ENCODE peak calls at places on chromosomes 5 and 9, in four cellular contexts. M is astrocyte, T is psoas muscle, Z is fibroblast of mammary gland. F is an unnamed sample.
A peak's percentile ranks its signal among the peaks of the same experiment; 100 is the strongest.

GRCh38 chr5:147485046-147485445 is 24.8 kb downstream of the DPYSL3 start:
- DNase-seq in M (peak; percentile 83), T (no peak), Z (peak; percentile 64), F (no peak)

GRCh38 chr5:83987513-83988292 is 267.0 kb upstream of the HAPLN1 start:
- DNase-seq in M (no peak), T (no peak), Z (no peak), F (peak; percentile 5)

GRCh38 chr5:115541586-115541985 is 3.0 kb downstream of the FEM1C start:
- DNase-seq in M (no peak), T (no peak), Z (peak; percentile 34), F (peak; percentile 41)

GRCh38 chr9:87346061-87346665 is 151.5 kb upstream of the DAPK1 start:
- DNase-seq in M (no peak), T (no peak), Z (no peak), F (no peak)

GRCh38 chr9:129253820-129254381 is 75.8 kb upstream of the IER5L start:
- DNase-seq in M (no peak), T (peak; percentile 71), Z (peak; percentile 60), F (peak; percentile 61)

GRCh38 chr5:56610093-56610698 is 205.2 kb upstream of the MAP3K1 start:
- DNase-seq in M (no peak), T (no peak), Z (no peak), F (no peak)

GRCh38 chr9:3597792-3598191 is 72.0 kb upstream of the RFX3 start:
- DNase-seq in M (no peak), T (no peak), Z (no peak), F (no peak)

GRCh38 chr5:40401965-40402364 is 277.8 kb upstream of the PTGER4 start:
- DNase-seq in M (no peak), T (no peak), Z (peak; percentile 25), F (peak; percentile 51)

GRCh38 chr5:29770936-29771335 is 1422.5 kb upstream of the CDH6 start:
- DNase-seq in M (no peak), T (no peak), Z (no peak), F (no peak)

GRCh38 chr9:133905493-133905892 is 86.6 kb downstream of the VAV2 start:
- DNase-seq in M (no peak), T (no peak), Z (no peak), F (no peak)

GRCh38 chr9:76756273-76756650 is 8.0 kb upstream of the PCA3 start:
- DNase-seq in M (no peak), T (peak; percentile 63), Z (peak; percentile 44), F (peak; percentile 30)

GRCh38 chr9:137435980-137436760 is 5.0 kb downstream of the ENTPD8 start:
- DNase-seq in M (peak; percentile 72), T (peak; percentile 86), Z (peak; percentile 85), F (peak; percentile 81)

GRCh38 chr9:14308751-14309140 is 5.2 kb downstream of the NFIB start:
- DNase-seq in M (no peak), T (no peak), Z (no peak), F (no peak)

GRCh38 chr9:5870020-5870339 is 20.7 kb upstream of the MLANA start:
- DNase-seq in M (no peak), T (no peak), Z (no peak), F (no peak)
- TF ChIP-seq CTCF in M (no peak), T (no peak), Z (no peak), F (no peak)

GRCh38 chr5:138755084-138755748 is 2.0 kb downstream of the CTNNA1 start:
- DNase-seq in M (no peak), T (no peak), Z (no peak), F (no peak)
- H3K4me3 ChIP-seq in M (peak overlapping the region; percentile 88), T (peak overlapping the region; percentile 96), Z (peak overlapping the region; percentile 73), F (no peak overlapping the region)

DNA sequence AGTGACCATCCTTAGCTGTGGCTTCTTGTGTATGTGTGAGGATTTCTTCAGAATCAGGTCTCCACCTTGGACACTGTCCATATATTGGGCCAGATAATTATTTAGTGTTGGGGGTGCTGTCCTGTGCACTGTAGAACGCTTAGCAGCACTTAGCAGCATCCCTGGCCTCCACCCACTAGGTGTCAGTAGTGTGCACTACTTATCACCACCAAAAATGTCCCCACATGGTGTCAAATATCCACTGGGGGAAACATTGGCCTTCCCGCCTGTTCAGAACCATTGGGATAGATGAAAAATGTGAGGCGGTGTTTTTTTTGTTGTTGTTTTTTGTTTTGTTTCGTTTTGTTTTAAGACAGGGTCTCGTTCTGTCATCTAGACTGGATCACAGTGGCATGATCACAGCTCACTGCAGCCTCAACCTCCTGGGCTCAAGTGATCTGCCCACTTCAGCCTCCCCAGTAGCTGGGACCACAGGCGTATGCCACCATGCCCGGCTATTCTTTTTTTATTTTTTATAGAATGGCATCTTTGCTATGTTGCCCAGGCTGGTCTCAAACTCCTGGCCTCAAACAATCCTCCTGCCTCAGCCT is 67.7 kb downstream of the TENT4A start:
- DNase-seq in M (no peak), T (no peak), Z (peak; percentile 8), F (peak; percentile 18)
- TF ChIP-seq CTCF in M (peak; percentile 35), T (no peak), Z (peak; percentile 49), F (peak; percentile 52)

GRCh38 chr9:93654351-93654961 is 78.1 kb downstream of the PHF2 start:
- DNase-seq in M (no peak), T (peak; percentile 46), Z (no peak), F (no peak)
- H3K4me3 ChIP-seq in M (no peak overlapping the region), T (no peak overlapping the region), Z (no peak overlapping the region), F (no peak overlapping the region)

DNA sequence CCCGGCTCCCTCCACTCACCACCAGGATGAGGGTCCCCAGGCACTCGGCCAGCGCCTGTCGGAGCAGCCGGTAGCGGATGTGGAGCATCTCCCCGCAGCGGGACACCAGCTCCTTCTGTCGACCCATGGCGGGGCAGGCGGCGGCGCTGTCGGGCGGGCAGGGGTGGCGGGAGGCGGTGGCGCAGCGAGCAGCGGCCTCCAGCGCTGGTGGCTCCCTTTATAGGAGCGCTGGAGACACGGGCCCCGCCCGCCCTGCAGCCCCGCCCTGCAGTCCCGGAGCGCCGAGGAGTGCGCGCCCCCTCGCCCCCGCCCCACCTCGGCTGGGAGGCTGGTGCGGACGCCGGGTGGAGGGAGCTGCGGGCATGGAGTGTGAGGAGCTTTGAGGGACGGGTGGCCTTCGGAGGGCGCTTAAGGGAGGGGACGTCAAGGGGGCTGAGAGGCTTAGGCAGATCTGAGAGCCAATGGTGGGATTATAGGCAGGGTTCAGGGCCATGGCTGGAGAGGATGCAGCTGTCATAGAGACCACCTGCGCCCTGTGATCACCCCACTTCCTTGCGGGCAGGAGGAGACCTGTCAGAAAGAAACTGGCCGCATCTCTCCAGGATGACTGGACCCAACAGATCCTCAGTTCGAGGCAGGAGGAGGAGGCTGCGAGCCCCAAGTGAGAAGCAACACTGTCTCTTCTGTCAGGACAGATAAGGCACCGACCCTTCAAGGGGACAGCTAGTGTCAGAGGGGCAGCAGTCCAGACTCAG is at the start of gene AQP3:
- DNase-seq in M (no peak), T (peak; percentile 81), Z (no peak), F (peak; percentile 17)
- TF ChIP-seq CTCF in M (no peak), T (peak; percentile 24), Z (no peak), F (peak; percentile 26)